ENCODE peak calls at places on chromosomes 6 and 20, in eight cellular contexts. T is endothelial cell; R is breast epithelium; N is left ventricle myocardium inferior; D is hippocampal formation; L is stimulated activated CD4-positive, alpha-beta T cell treated with anti-CD3 and anti-CD28 coated beads, Interleukin-15, amount 100 ng/mL, for 1 hour; Z is GOT3; Y is ELR. B is an unnamed sample.

GRCh38 chr20:51220293-51220706 is 197.4 kb upstream of the KCNG1 start:
- DNase-seq in Y (peak; percentile 46), T (peak; percentile 54), N (peak; percentile 20), D (no peak), Z (no peak), L (peak; percentile 46), R (no peak), B (no peak)

GRCh38 chr6:34961574-34961973 is 72.5 kb downstream of the ANKS1A start:
- DNase-seq in Z (no peak), L (no peak), D (no peak), R (no peak), N (no peak), T (no peak), Y (no peak), B (no peak)

GRCh38 chr6:52125139-52125538 is 37.7 kb upstream of the PKHD1 start:
- DNase-seq in T (no peak), R (no peak), Z (no peak), N (no peak), Y (no peak), D (no peak), L (no peak), B (no peak)

GRCh38 chr6:64290867-64291266 is 655.3 kb downstream of the PHF3 start:
- DNase-seq in R (no peak), L (no peak), T (no peak), D (no peak), N (no peak), Y (no peak), Z (no peak), B (no peak)

GRCh38 chr20:48928832-48929725 is 7.6 kb downstream of the ARFGEF2 start:
- DNase-seq in R (no peak), D (peak; percentile 22), Z (no peak), T (no peak), N (no peak), L (no peak), Y (no peak), B (no peak)

GRCh38 chr20:50313223-50313820 is 122.7 kb downstream of the CEBPB start:
- DNase-seq in D (no peak), T (no peak), Y (peak; percentile 59), N (no peak), Z (no peak), L (no peak), R (no peak), B (no peak)

GRCh38 chr6:52407467-52407866 is 12.7 kb upstream of the EFHC1 start:
- DNase-seq in D (no peak), R (no peak), T (peak; percentile 22), N (no peak), Y (peak; percentile 81), Z (no peak), L (no peak), B (no peak)

GRCh38 chr6:29505808-29506207 is 18.1 kb upstream of the MAS1L start:
- DNase-seq in Z (no peak), D (no peak), L (no peak), Y (no peak), N (no peak), T (no peak), R (no peak), B (no peak)

GRCh38 chr6:113361014-113361645 is 496.0 kb upstream of the MARCKS start:
- DNase-seq in Z (no peak), D (no peak), R (no peak), N (no peak), Y (peak; percentile 94), T (no peak), L (no peak), B (no peak)

GRCh38 chr20:22371843-22372242 is 212.5 kb downstream of the FOXA2 start:
- DNase-seq in Y (no peak), Z (no peak), R (no peak), D (no peak), L (no peak), T (no peak), N (no peak), B (no peak)

GRCh38 chr6:125791151-125791819 is 525 bp downstream of the NCOA7 start:
- DNase-seq in T (no peak), N (no peak), Z (no peak), L (no peak), R (peak; percentile 45), D (peak; percentile 83), Y (peak; percentile 68), B (no peak)

GRCh38 chr6:43277643-43278523 is 20.2 kb upstream of the SLC22A7 start:
- DNase-seq in D (no peak), Z (no peak), L (no peak), N (no peak), R (no peak), Y (no peak), T (no peak), B (no peak)

GRCh38 chr6:121223930-121224329 is 110.3 kb downstream of the TBC1D32 start:
- DNase-seq in R (no peak), L (no peak), T (no peak), D (no peak), N (no peak), Z (no peak), Y (no peak), B (no peak)

GRCh38 chr6:159170999-159171712 is 2.0 kb downstream of the FNDC1 start:
- DNase-seq in L (no peak), Z (no peak), R (no peak), N (peak; percentile 33), Y (peak; percentile 56), T (no peak), D (no peak), B (peak; percentile 46)

GRCh38 chr20:54043044-54043967 is 27.1 kb downstream of the BCAS1 start:
- DNase-seq in Y (no peak), L (no peak), N (no peak), D (no peak), R (no peak), T (no peak), Z (no peak), B (no peak)

GRCh38 chr6:147467891-147468290 is 40.6 kb upstream of the SAMD5 start:
- DNase-seq in L (no peak), Y (no peak), T (no peak), R (no peak), D (no peak), Z (no peak), N (no peak), B (no peak)

GRCh38 chr20:33563788-33564187 is 73.9 kb downstream of the CBFA2T2 start:
- DNase-seq in T (no peak), Y (no peak), D (no peak), L (no peak), N (no peak), R (no peak), Z (no peak), B (no peak)

GRCh38 chr6:1335367-1336037 is 23.6 kb downstream of the FOXQ1 start:
- DNase-seq in N (no peak), T (peak; percentile 23), R (peak; percentile 92), Z (no peak), Y (peak; percentile 93), L (no peak), D (no peak), B (peak; percentile 58)

GRCh38 chr6:144364208-144364718 is 79.1 kb downstream of the UTRN start:
- DNase-seq in L (no peak), R (no peak), D (no peak), Y (no peak), T (no peak), N (no peak), Z (no peak), B (no peak)

GRCh38 chr6:17015551-17016381 is 86.1 kb upstream of the STMND1 start:
- DNase-seq in R (no peak), L (peak; percentile 1), T (peak; percentile 30), Y (no peak), Z (no peak), D (no peak), N (peak; percentile 29), B (peak; percentile 14)

B was measured in psoas muscle.